ENCODE peak calls at places on chromosome 12, in five cellular contexts. F is transverse colon; M is uterus; Z is lung; J is naive thymus-derived CD4-positive, alpha-beta T cell. R is an unnamed sample.

GRCh38 chr12:95342008-95342407 is 124.4 kb downstream of the VEZT start:
- DNase-seq in F (no peak), M (no peak), Z (no peak), J (no peak), R (no peak)

GRCh38 chr12:102329883-102330282 is 132.2 kb upstream of the PMCH start:
- DNase-seq in F (no peak), M (no peak), Z (no peak), J (no peak), R (no peak)

GRCh38 chr12:81245918-81246611 is 168.2 kb downstream of the ACSS3 start:
- DNase-seq in F (no peak), M (no peak), Z (no peak), J (no peak), R (no peak)

GRCh38 chr12:30896461-30896860 is 30.1 kb upstream of the TSPAN11 start:
- DNase-seq in F (no peak), M (no peak), Z (no peak), J (no peak), R (no peak)

GRCh38 chr12:59067068-59067467 is 146.8 kb upstream of the LRIG3 start:
- DNase-seq in F (no peak), M (no peak), Z (no peak), J (no peak), R (no peak)

GRCh38 chr12:4664111-4664510 is 15.2 kb downstream of the NDUFA9 start:
- DNase-seq in F (no peak), M (no peak), Z (no peak), J (no peak), R (no peak)

GRCh38 chr12:55443776-55444175 is at the start of gene OR6C2:
- DNase-seq in F (no peak), M (no peak), Z (no peak), J (no peak), R (no peak)

GRCh38 chr12:116818341-116818856 is 62.8 kb downstream of the HRK start:
- DNase-seq in F (peak; percentile 19), M (peak; percentile 19), Z (no peak), J (peak; percentile 26), R (no peak)

GRCh38 chr12:46948936-46949555 is 123.2 kb upstream of the SLC38A4 start:
- DNase-seq in F (no peak), M (no peak), Z (no peak), J (no peak), R (no peak)

GRCh38 chr12:120013659-120014380 is 24.8 kb downstream of the BICDL1 start:
- DNase-seq in F (no peak), M (no peak), Z (no peak), J (peak; percentile 67), R (no peak)

GRCh38 chr12:46982629-46983392 is 96.6 kb upstream of the PCED1B start:
- DNase-seq in F (no peak), M (no peak), Z (no peak), J (no peak), R (no peak)

GRCh38 chr12:29782821-29783772 is 645 bp downstream of the TMTC1 start:
- DNase-seq in F (no peak), M (peak; percentile 40), Z (peak; percentile 30), J (no peak), R (no peak)

GRCh38 chr12:52206309-52207040 is 14.7 kb upstream of the KRT80 start:
- DNase-seq in F (no peak), M (no peak), Z (no peak), J (no peak), R (no peak)

GRCh38 chr12:52969828-52970569 is 21.1 kb downstream of the KRT18 start:
- DNase-seq in F (peak; percentile 85), M (no peak), Z (no peak), J (no peak), R (no peak)

GRCh38 chr12:31756977-31757420 is 28.2 kb upstream of the AMN1 start:
- DNase-seq in F (peak; percentile 66), M (no peak), Z (no peak), J (no peak), R (no peak)

GRCh38 chr12:47562201-47562600 is 143.6 kb downstream of the RPAP3 start:
- DNase-seq in F (no peak), M (no peak), Z (no peak), J (no peak), R (no peak)

GRCh38 chr12:56336361-56337167 is 2.1 kb upstream of the IL23A start:
- DNase-seq in F (peak; percentile 17), M (no peak), Z (no peak), J (no peak), R (no peak)

GRCh38 chr12:129195081-129195480 is 341.8 kb downstream of the GLT1D1 start:
- DNase-seq in F (no peak), M (no peak), Z (no peak), J (no peak), R (no peak)

GRCh38 chr12:65106948-65107347 is 14.2 kb downstream of the WIF1 start:
- DNase-seq in F (no peak), M (no peak), Z (no peak), J (no peak), R (no peak)

GRCh38 chr12:16568873-16569272 is 37.1 kb downstream of the LMO3 start:
- DNase-seq in F (no peak), M (no peak), Z (no peak), J (no peak), R (no peak)

GRCh38 chr12:16579041-16579440 is 26.9 kb downstream of the LMO3 start:
- DNase-seq in F (no peak), M (no peak), Z (no peak), J (no peak), R (no peak)

GRCh38 chr12:16573652-16574077 is 32.3 kb downstream of the LMO3 start:
- DNase-seq in F (peak; percentile 11), M (peak; percentile 70), Z (peak; percentile 87), J (no peak), R (no peak)
- H3K27ac ChIP-seq in F (no peak overlapping the region), M (no peak overlapping the region), Z (peak overlapping the region; percentile 75), J (no peak overlapping the region), R (no peak overlapping the region)

GRCh38 chr12:19065871-19066270 is 63.7 kb upstream of the PLEKHA5 start:
- DNase-seq in F (no peak), M (no peak), Z (no peak), J (no peak), R (no peak)
- H3K4me3 ChIP-seq in F (no peak overlapping the region), M (no peak overlapping the region), Z (no peak overlapping the region), J (no peak overlapping the region), R (no peak overlapping the region)

DNA sequence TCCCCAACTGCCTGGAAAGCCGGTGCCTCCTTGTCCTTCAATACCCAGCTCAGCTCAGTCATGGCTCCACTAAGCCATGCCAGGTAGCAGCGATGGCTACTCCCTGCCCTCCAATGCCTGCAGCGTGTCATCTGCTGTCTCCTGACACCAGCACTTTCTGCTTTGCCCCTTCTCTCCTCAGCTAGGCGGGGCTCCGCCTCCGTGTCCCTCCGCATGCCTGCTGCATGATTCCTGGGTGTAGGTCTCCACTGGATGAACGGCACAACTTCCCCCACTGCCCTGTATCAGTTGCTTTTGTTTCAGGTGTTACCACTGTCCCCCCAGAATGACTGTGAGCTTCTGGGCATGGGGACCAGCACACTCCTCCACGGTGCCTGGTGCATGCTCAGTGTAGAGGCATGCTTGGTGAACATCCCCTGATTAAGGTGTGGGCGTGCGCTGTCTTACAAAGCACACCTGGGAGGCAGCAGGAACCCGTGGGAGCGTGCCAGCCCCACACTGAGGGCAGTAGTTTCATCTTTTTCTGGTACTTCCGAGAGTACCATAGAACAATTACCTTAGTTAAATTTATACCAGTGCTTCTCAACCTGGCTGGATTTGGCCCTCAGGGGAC is 179.4 kb upstream of the PRMT8 start:
- DNase-seq in F (no peak), M (no peak), Z (no peak), J (no peak), R (no peak)
- H3K4me1 ChIP-seq in F (peaks cover 9% of the 10 kb centered on the region), M (no peaks in the 10 kb centered on the region), Z (peaks cover 7% of the 10 kb centered on the region), J (no peaks in the 10 kb centered on the region), R (peaks cover 2% of the 10 kb centered on the region)

GRCh38 chr12:75727577-75727976 is 216.2 kb upstream of the KRR1 start:
- DNase-seq in F (no peak), M (no peak), Z (no peak), J (no peak), R (no peak)
- H3K27ac ChIP-seq in F (no peak overlapping the region), M (no peak overlapping the region), Z (no peak overlapping the region), J (no peak overlapping the region), R (no peak overlapping the region)

GRCh38 chr12:1911598-1912575 is 6.6 kb downstream of the CACNA2D4 start:
- DNase-seq in F (no peak), M (no peak), Z (peak; percentile 24), J (no peak), R (no peak)
- H3K4me3 ChIP-seq in F (no peak overlapping the region), M (no peak overlapping the region), Z (no peak overlapping the region), J (no peak overlapping the region), R (no peak overlapping the region)

GRCh38 chr12:124369901-124370378 is 75.0 kb downstream of the RFLNA start:
- DNase-seq in F (no peak), M (no peak), Z (no peak), J (no peak), R (no peak)

GRCh38 chr12:124371366-124371765 is 76.5 kb downstream of the RFLNA start:
- DNase-seq in F (no peak), M (no peak), Z (no peak), J (no peak), R (no peak)

GRCh38 chr12:124371970-124372555 is 77.2 kb downstream of the RFLNA start:
- DNase-seq in F (no peak), M (no peak), Z (no peak), J (no peak), R (no peak)

GRCh38 chr12:124370384-124370783 is 75.5 kb downstream of the RFLNA start:
- DNase-seq in F (no peak), M (no peak), Z (no peak), J (no peak), R (no peak)

DNA sequence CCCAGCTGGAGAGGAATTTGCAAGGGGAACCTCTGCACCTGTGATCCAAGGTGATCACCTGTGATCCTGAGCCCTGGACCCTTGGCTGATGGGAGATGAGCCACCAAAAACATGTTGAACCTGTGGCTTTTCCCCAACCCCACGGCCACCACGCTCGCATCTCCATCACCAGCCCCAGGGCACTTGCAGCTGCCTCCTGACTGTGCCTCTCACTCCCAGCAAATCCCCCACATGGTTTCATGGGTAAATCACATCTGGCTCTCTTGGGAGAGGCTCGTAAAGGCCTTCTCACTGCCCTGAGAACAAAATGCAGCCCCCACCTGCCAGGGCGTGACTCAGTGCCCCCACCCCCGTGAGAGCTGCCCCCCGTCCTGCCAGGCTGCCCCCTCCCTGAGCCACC is 76.0 kb downstream of the RFLNA start:
- DNase-seq in F (no peak), M (no peak), Z (no peak), J (no peak), R (no peak)
- H3K4me1 ChIP-seq in F (peaks cover 40% of the 10 kb centered on the region), M (peaks cover 13% of the 10 kb centered on the region), Z (peaks cover 3% of the 10 kb centered on the region), J (no peaks in the 10 kb centered on the region), R (no peaks in the 10 kb centered on the region)

DNA sequence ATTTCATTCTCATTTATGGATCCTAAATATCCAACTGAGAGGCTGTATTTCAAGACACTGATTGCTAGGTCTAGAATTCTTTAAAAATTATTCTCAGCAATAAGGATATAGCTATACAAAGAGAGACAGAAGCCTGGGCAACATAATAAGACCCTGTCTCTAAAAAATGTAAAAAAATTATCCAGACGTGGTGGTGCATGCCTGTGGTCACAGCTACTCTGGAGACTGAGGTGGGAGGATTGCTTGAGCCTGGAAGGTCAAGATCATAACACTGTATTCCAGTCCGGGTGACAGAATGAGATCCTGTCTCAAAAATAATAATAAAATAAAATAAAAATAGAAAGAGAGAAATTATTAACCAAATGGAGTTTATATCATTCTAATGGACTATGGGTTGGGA is 20.6 kb upstream of the ARID2 start:
- DNase-seq in F (no peak), M (no peak), Z (no peak), J (no peak), R (no peak)
- H3K27ac ChIP-seq in F (no peak overlapping the region), M (no peak overlapping the region), Z (no peak overlapping the region), J (no peak overlapping the region), R (no peak overlapping the region)